ENCODE peak calls at places on chromosomes 5 and 9, in seven cellular contexts. M, W, S, Y, U, G and Q are unnamed samples.

GRCh38 chr5:91266184-91266705 is 116.9 kb downstream of the ARRDC3 start:
- DNase-seq in S (no peak), Y (peak), G (no peak), U (no peak), M (no peak), W (peak), Q (no peak)

GRCh38 chr9:132721661-132722060 is 51.4 kb downstream of the GTF3C4 start:
- DNase-seq in G (no peak), M (no peak), Y (no peak), S (no peak), W (no peak), U (no peak), Q (no peak)

GRCh38 chr9:131475111-131475955 is 27.4 kb upstream of the POMT1 start:
- DNase-seq in Y (no peak), U (no peak), W (no peak), M (no peak), G (no peak), S (no peak), Q (no peak)

GRCh38 chr9:100774326-100774725 is 196.4 kb downstream of the CAVIN4 start:
- DNase-seq in M (no peak), G (no peak), S (no peak), Y (no peak), U (no peak), W (no peak), Q (no peak)

GRCh38 chr5:14743601-14744295 is 79.2 kb downstream of the OTULIN start:
- DNase-seq in Y (no peak), G (no peak), W (peak), U (no peak), S (no peak), M (no peak), Q (no peak)

GRCh38 chr5:72507360-72508238 is at the start of gene ZNF366:
- DNase-seq in M (no peak), W (peak), G (no peak), U (no peak), Y (peak), S (no peak), Q (no peak)

GRCh38 chr5:161544350-161544765 is 2.2 kb downstream of the GABRB2 start:
- DNase-seq in W (peak), G (no peak), Y (peak), M (peak), U (no peak), S (peak), Q (peak)

GRCh38 chr9:111599092-111599947 is at the start of gene PTGR1:
- DNase-seq in U (peak), W (peak), S (peak), M (peak), Y (peak), G (peak), Q (peak)

GRCh38 chr5:127184841-127185240 is 105.8 kb upstream of the MEGF10 start:
- DNase-seq in W (no peak), Y (no peak), G (no peak), U (no peak), S (no peak), M (no peak), Q (no peak)

GRCh38 chr5:50564079-50564478 is 102.4 kb upstream of the PARP8 start:
- DNase-seq in Y (peak), W (no peak), M (no peak), G (no peak), U (no peak), S (no peak), Q (no peak)

GRCh38 chr9:35758475-35759050 is 4.5 kb upstream of the MSMP start:
- DNase-seq in W (no peak), M (no peak), U (no peak), S (no peak), Y (no peak), G (no peak), Q (no peak)

GRCh38 chr9:110072597-110073355 is 135.2 kb downstream of the C9orf152 start:
- DNase-seq in M (no peak), S (no peak), Y (no peak), W (no peak), U (no peak), G (no peak), Q (no peak)

GRCh38 chr9:110066929-110067716 is 140.8 kb downstream of the C9orf152 start:
- DNase-seq in G (no peak), M (no peak), S (no peak), U (no peak), Y (no peak), W (no peak), Q (no peak)

GRCh38 chr9:110068212-110068611 is 139.7 kb downstream of the C9orf152 start:
- DNase-seq in U (no peak), S (no peak), M (no peak), W (no peak), Y (no peak), G (no peak), Q (no peak)

GRCh38 chr9:110073356-110073666 is 134.6 kb downstream of the C9orf152 start:
- DNase-seq in U (no peak), W (no peak), S (no peak), M (no peak), Y (no peak), G (no peak), Q (no peak)

DNA sequence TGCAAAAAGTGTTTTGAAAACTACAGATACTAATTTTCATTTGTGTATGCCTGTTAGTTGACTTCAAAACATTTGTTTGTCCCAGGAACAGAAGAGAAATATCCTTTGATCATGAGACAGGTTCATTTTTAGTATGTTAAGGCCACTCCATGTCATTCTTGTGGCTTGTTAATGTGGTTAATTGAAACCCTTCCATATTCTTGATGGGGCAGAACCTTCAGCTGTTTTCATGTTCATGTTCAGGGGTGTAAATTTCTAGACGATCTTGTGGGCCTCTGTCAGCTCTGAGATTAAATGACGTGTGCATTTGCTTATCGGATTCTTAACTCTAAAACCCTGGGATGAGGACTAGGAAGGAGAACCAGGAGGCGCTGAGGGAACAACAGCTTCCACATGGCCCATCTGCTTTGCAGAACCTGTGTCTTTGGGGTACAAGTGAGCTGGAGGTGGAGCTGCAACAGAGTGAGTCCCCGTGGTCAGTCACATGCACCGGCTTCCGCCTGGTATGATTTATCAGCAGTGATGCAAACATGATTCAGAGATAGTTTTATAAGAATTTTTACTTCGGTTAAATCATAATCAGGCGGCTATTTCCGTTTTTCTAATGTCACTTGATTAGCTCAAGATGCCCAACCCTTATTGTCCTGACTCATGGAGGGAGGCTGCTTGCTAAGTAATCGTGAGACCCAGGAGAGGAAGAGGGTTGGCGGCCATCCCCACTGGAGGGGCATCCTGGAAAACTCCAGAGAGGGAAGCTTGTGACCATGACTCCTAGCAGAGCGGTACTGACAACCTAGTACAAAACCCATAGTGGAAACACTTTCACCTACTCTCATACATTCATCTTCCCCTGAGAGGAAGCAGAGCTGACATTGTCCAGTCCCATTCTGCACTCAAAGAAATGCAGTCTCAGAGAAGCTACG is 138.4 kb downstream of the C9orf152 start:
- DNase-seq in M (no peak), G (peak), S (no peak), W (peak), Y (peak), U (no peak), Q (no peak)
- H3K9ac ChIP-seq in M (no peak), G (no peak), S (no peak), W (peak), Y (peak), U (no peak), Q (no peak)

DNA sequence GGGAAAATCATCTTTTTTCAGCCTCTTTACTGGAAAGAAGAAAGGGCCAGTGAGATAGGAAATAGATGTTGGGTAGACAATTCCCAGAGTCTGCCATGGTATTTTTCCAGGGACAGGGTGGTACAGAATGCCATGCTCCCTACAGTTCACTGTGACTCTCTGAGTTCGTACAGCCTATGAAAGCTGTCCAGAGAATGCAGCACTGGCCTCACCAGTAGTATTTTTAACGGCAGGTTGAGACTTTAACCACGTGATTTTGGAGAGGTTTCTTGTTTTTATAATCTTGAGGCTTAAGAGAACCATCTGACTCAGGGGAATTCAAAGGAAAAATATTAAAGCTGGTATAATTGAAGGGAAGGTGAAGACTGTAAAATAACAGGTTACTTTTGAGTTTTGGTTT is 10.1 kb upstream of the ZNF474 start:
- DNase-seq in M (no peak), U (no peak), G (no peak), S (no peak), Y (no peak), W (no peak), Q (no peak)
- H2BK120ac ChIP-seq in M (no peak), U (no peak), G (no peak), S (no peak), Y (no peak), W (no peak), Q (no peak)

GRCh38 chr5:143524338-143524929 is 120.9 kb upstream of the NR3C1 start:
- DNase-seq in W (peak), Y (no peak), S (no peak), M (no peak), U (no peak), G (no peak), Q (no peak)

GRCh38 chr5:143527808-143528207 is 124.3 kb upstream of the NR3C1 start:
- DNase-seq in U (no peak), M (no peak), Y (peak), G (no peak), W (peak), S (no peak), Q (no peak)

GRCh38 chr5:143525176-143525575 is 121.7 kb upstream of the NR3C1 start:
- DNase-seq in S (no peak), M (no peak), W (no peak), Y (no peak), U (no peak), G (no peak), Q (no peak)

GRCh38 chr5:143516249-143516648 is 112.8 kb upstream of the NR3C1 start:
- DNase-seq in G (no peak), U (no peak), M (no peak), S (no peak), Y (no peak), W (no peak), Q (peak)

DNA sequence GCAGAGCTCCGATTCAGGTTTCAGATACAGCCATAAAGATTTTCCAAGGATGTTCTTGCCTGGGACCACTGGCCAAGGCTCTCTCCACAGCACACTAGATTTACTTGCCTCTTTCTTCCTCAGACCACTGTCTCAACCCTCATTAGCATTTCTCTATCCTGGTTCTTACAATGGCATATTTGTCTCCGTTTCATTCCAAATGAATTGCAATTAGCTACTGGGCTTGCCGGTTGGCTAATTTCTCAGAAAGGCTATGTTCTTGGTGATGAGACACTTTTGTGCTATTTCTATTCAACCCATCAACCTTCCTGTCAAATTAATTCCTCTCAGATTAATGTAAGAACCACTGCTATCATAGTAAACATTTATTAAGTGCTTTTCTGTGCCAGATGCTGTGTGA is 118.4 kb upstream of the NR3C1 start:
- DNase-seq in M (peak), G (no peak), U (no peak), W (no peak), Y (no peak), S (no peak), Q (no peak)
- H3K9ac ChIP-seq in M (no peak), G (no peak), U (no peak), W (no peak), Y (no peak), S (no peak), Q (no peak)

GRCh38 chr5:33341316-33341715 is 99.4 kb upstream of the TARS1 start:
- DNase-seq in G (no peak), Y (no peak), S (no peak), W (no peak), U (no peak), M (no peak), Q (no peak)
- H2BK120ac ChIP-seq in G (no peak), Y (no peak), S (no peak), W (no peak), U (no peak), M (no peak), Q (no peak)

GRCh38 chr5:68368686-68369359 is 153.3 kb downstream of the PIK3R1 start:
- DNase-seq in M (no peak), Y (no peak), S (no peak), U (no peak), W (peak), G (no peak), Q (no peak)
- H3K9ac ChIP-seq in M (no peak), Y (no peak), S (no peak), U (no peak), W (no peak), G (no peak), Q (no peak)

GRCh38 chr9:89474939-89475338 is 23.0 kb downstream of the SEMA4D start:
- DNase-seq in S (no peak), M (no peak), U (no peak), W (no peak), G (no peak), Y (no peak), Q (no peak)

GRCh38 chr9:89477395-89477794 is 20.5 kb downstream of the SEMA4D start:
- DNase-seq in W (no peak), Y (no peak), S (no peak), G (no peak), M (no peak), U (no peak), Q (no peak)

GRCh38 chr9:89477811-89478583 is 19.9 kb downstream of the SEMA4D start:
- DNase-seq in Y (peak), G (no peak), U (no peak), M (no peak), S (no peak), W (peak), Q (no peak)

GRCh38 chr9:89476546-89476945 is 21.4 kb downstream of the SEMA4D start:
- DNase-seq in S (no peak), M (no peak), Y (no peak), W (no peak), U (no peak), G (no peak), Q (no peak)

GRCh38 chr9:89475891-89476440 is 21.9 kb downstream of the SEMA4D start:
- DNase-seq in W (no peak), Y (no peak), S (no peak), G (no peak), U (no peak), M (no peak), Q (no peak)
- H2BK120ac ChIP-seq in W (peak), Y (no peak), S (no peak), G (no peak), U (no peak), M (no peak), Q (no peak)

DNA sequence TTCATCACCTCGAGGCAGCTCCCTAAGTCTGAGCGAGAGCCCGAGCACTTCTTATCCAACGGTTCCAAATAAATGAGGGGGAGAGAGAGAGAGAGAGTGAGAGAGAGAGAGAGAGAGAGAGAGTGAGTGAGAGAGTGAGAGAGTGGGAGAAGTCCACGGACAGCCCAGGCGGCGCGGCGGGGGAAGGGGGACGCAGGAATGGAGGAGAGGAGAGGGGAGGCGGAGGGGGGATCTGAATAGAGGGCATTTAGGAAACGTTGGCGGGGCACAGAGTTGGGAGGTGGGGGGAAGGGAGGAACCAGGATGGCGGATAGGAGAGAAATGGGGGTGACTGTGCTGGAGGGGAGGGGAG is 481 bp upstream of the BASP1 start:
- DNase-seq in M (peak), Y (peak), G (peak), U (no peak), S (peak), W (peak), Q (peak)
- H3K9ac ChIP-seq in M (peak), Y (peak), G (no peak), U (no peak), S (no peak), W (peak), Q (peak)

GRCh38 chr5:55096186-55096585 is 6.3 kb upstream of the GZMA start:
- DNase-seq in M (no peak), G (no peak), W (no peak), S (no peak), Y (no peak), U (no peak), Q (no peak)
- H2BK120ac ChIP-seq in M (no peak), G (no peak), W (no peak), S (no peak), Y (no peak), U (no peak), Q (no peak)